ENCODE peak calls at places on chromosomes 5 and 9, in nine cellular contexts. I is A549, W is MCF 10A, G is EH, M is ACHN, L is activated T-cell treated with anti-CD3 and anti-CD28 coated beads for 48 hours, O is dorsolateral prefrontal cortex, Q is progenitor cell of endocrine pancreas, J is WTC11. U is an unnamed sample.

GRCh38 chr5:19125956-19126713 is 861.9 kb downstream of the CDH18 start:
- DNase-seq in Q (no peak), W (peak), M (peak), I (no peak), O (no peak), G (no peak), J (no peak), L (no peak), U (peak)

GRCh38 chr9:132977626-132978450 is 656 bp upstream of the GFI1B start:
- DNase-seq in L (peak), O (no peak), I (peak), W (peak), G (peak), M (peak), J (peak), Q (peak), U (peak)

GRCh38 chr5:168579987-168580508 is 880 bp upstream of the PANK3 start:
- DNase-seq in L (no peak), J (no peak), O (no peak), W (no peak), G (no peak), M (no peak), Q (no peak), I (no peak), U (no peak)

GRCh38 chr5:15550502-15551115 is 50.6 kb downstream of the FBXL7 start:
- DNase-seq in W (no peak), G (no peak), Q (no peak), O (no peak), I (no peak), M (no peak), L (no peak), J (no peak), U (no peak)

GRCh38 chr9:122087406-122088200 is 5.5 kb downstream of the TTLL11 start:
- DNase-seq in G (peak), J (no peak), O (no peak), L (no peak), I (no peak), Q (no peak), W (no peak), M (no peak), U (peak)

GRCh38 chr9:117425562-117425961 is 10.7 kb upstream of the ASTN2 start:
- DNase-seq in Q (no peak), W (no peak), M (no peak), G (no peak), I (no peak), L (no peak), O (no peak), J (no peak), U (no peak)

GRCh38 chr9:129586647-129587046 is 34.3 kb downstream of the C9orf50 start:
- DNase-seq in J (no peak), G (no peak), Q (no peak), M (no peak), L (no peak), W (no peak), I (no peak), O (no peak), U (no peak)

GRCh38 chr5:912356-913091 is 19.8 kb downstream of the TRIP13 start:
- DNase-seq in Q (no peak), L (peak), M (peak), I (peak), J (no peak), O (peak), G (peak), W (peak), U (no peak)

GRCh38 chr5:176629853-176630680 is at the start of the genes EIF4E1B and SNCB:
- DNase-seq in M (peak), W (no peak), O (peak), Q (peak), L (peak), J (peak), I (peak), G (peak), U (peak)

GRCh38 chr9:13548556-13548955 is 269.1 kb upstream of the MPDZ start:
- DNase-seq in Q (no peak), W (no peak), G (no peak), O (no peak), I (no peak), M (no peak), L (no peak), J (no peak), U (no peak)

GRCh38 chr5:151448038-151448985 is 909 bp downstream of the SLC36A1 start:
- DNase-seq in J (peak), I (peak), M (peak), W (peak), L (no peak), Q (peak), G (peak), O (peak), U (peak)

GRCh38 chr5:97074859-97075489 is 67.4 kb downstream of the LIX1 start:
- DNase-seq in I (no peak), M (no peak), W (no peak), J (no peak), O (no peak), G (no peak), L (no peak), Q (no peak), U (no peak)

GRCh38 chr5:102794677-102795331 is 39.7 kb downstream of the PAM start:
- DNase-seq in O (no peak), Q (no peak), M (no peak), G (no peak), I (no peak), J (peak), L (no peak), W (no peak), U (no peak)

GRCh38 chr9:109427886-109428285 is 70.2 kb downstream of the PTPN3 start:
- DNase-seq in Q (no peak), G (no peak), M (no peak), J (no peak), W (no peak), O (no peak), L (no peak), I (no peak), U (no peak)

GRCh38 chr5:139690385-139691274 is 42.5 kb downstream of the CXXC5 start:
- DNase-seq in I (no peak), J (no peak), G (peak), Q (no peak), M (no peak), W (no peak), L (no peak), O (no peak), U (peak)

GRCh38 chr5:179154991-179155955 is 95.1 kb downstream of the ZNF354C start:
- DNase-seq in O (peak), J (peak), G (no peak), W (no peak), I (no peak), L (no peak), Q (no peak), M (no peak), U (no peak)

GRCh38 chr5:93503598-93504067 is 77.4 kb downstream of the NR2F1-AS1 start:
- DNase-seq in I (peak), W (peak), Q (no peak), L (no peak), M (no peak), J (no peak), G (peak), O (no peak), U (no peak)

GRCh38 chr9:110532908-110533665 is 46.5 kb downstream of the SVEP1 start:
- DNase-seq in O (no peak), I (no peak), Q (no peak), G (peak), M (no peak), L (no peak), W (no peak), J (no peak), U (peak)

GRCh38 chr9:638152-638551 is 203.3 kb upstream of the DMRT1 start:
- DNase-seq in L (no peak), Q (no peak), O (no peak), G (no peak), I (no peak), M (no peak), W (no peak), J (no peak), U (no peak)

U was measured in cerebellar cortex.